ENCODE peak calls at places on chromosomes 7 and 10, in six cellular contexts. H, S, W, D, K and U are unnamed samples.

GRCh38 chr10:76302936-76303656 is 871.7 kb downstream of the LRMDA start:
- DNase-seq in S (no peak), K (no peak), W (no peak), H (no peak), D (no peak), U (no peak)

GRCh38 chr10:66307826-66308225 is 618.0 kb upstream of the LRRTM3 start:
- DNase-seq in K (no peak), H (no peak), S (no peak), D (no peak), W (no peak), U (no peak)

GRCh38 chr7:116441534-116441933 is 58.0 kb upstream of the CAV2 start:
- DNase-seq in W (no peak), H (no peak), D (no peak), S (no peak), K (no peak), U (no peak)

GRCh38 chr10:24556746-24557742 is 166.6 kb downstream of the ARHGAP21 start:
- DNase-seq in W (peak; percentile 58), H (peak; percentile 47), K (no peak), S (no peak), D (no peak), U (peak; percentile 9)

GRCh38 chr7:104552102-104552501 is 223.7 kb downstream of the LHFPL3 start:
- DNase-seq in D (peak; percentile 3), W (peak; percentile 30), H (no peak), S (peak; percentile 28), K (peak; percentile 15), U (no peak)

GRCh38 chr7:73429622-73430505 is 3.7 kb upstream of the FZD9 start:
- DNase-seq in K (no peak), H (no peak), W (no peak), D (no peak), S (no peak), U (no peak)

GRCh38 chr10:75048669-75049098 is 62.8 kb upstream of the SAMD8 start:
- DNase-seq in H (no peak), W (no peak), S (no peak), D (no peak), K (no peak), U (no peak)

GRCh38 chr10:88831709-88832108 is 19.9 kb downstream of the ANKRD22 start:
- DNase-seq in H (no peak), K (no peak), D (no peak), W (no peak), S (no peak), U (no peak)

GRCh38 chr7:134552105-134552504 is 3.2 kb downstream of the AKR1B15 start:
- DNase-seq in S (peak; percentile 45), K (no peak), D (no peak), H (no peak), W (no peak), U (no peak)

GRCh38 chr7:12322287-12322902 is 81.3 kb downstream of the VWDE start:
- DNase-seq in H (no peak), S (no peak), K (no peak), D (no peak), W (peak; percentile 14), U (no peak)

GRCh38 chr10:3704565-3705360 is 80.2 kb downstream of the KLF6 start:
- DNase-seq in D (no peak), S (no peak), H (no peak), W (no peak), K (no peak), U (no peak)

GRCh38 chr7:114085592-114086490 is 167.0 kb upstream of the PPP1R3A start:
- DNase-seq in K (peak; percentile 69), D (no peak), W (peak; percentile 81), S (peak; percentile 76), H (peak; percentile 77), U (peak; percentile 73)

GRCh38 chr7:22669692-22670421 is 57.1 kb upstream of the IL6 start:
- DNase-seq in W (no peak), D (no peak), S (no peak), K (no peak), H (no peak), U (no peak)

GRCh38 chr7:112654322-112655216 is 135.6 kb downstream of the TMEM168 start:
- DNase-seq in H (no peak), D (no peak), K (no peak), S (no peak), W (peak; percentile 36), U (no peak)

GRCh38 chr10:80202934-80203834 is 2.2 kb downstream of the ANXA11 start:
- DNase-seq in D (peak; percentile 60), H (peak; percentile 83), K (peak; percentile 71), S (peak; percentile 73), W (peak; percentile 94), U (peak; percentile 59)

GRCh38 chr7:80721880-80722595 is 83.6 kb downstream of the CD36 start:
- DNase-seq in K (no peak), D (peak; percentile 67), W (peak; percentile 82), H (peak; percentile 83), S (no peak), U (no peak)

GRCh38 chr7:42315631-42316030 is 78.6 kb upstream of the GLI3 start:
- DNase-seq in K (no peak), W (peak; percentile 86), S (no peak), H (no peak), D (no peak), U (no peak)

GRCh38 chr10:102455893-102456471 is 4.6 kb upstream of the C10orf95 start:
- DNase-seq in W (peak; percentile 87), S (no peak), H (no peak), D (peak; percentile 60), K (no peak), U (no peak)

GRCh38 chr10:122206471-122207065 is 64.5 kb upstream of the BTBD16 start:
- DNase-seq in W (peak; percentile 24), S (no peak), K (no peak), D (no peak), H (no peak), U (no peak)

GRCh38 chr10:97903128-97904025 is 53.7 kb downstream of the GOLGA7B start:
- DNase-seq in D (no peak), S (no peak), W (no peak), H (no peak), K (no peak), U (no peak)

GRCh38 chr10:301536-301935 is 166.3 kb downstream of the ZMYND11 start:
- DNase-seq in S (no peak), H (no peak), D (no peak), W (no peak), K (no peak), U (no peak)

GRCh38 chr7:150986099-150986512 is 4.7 kb upstream of the NOS3 start:
- DNase-seq in K (peak; percentile 66), D (no peak), W (peak; percentile 37), S (peak; percentile 58), H (peak; percentile 49), U (no peak)
- TF ChIP-seq CTCF in K (peak; percentile 78), D (peak; percentile 53), W (peak; percentile 89), S (peak; percentile 44), H (peak; percentile 68), U (peak; percentile 81)

DNA sequence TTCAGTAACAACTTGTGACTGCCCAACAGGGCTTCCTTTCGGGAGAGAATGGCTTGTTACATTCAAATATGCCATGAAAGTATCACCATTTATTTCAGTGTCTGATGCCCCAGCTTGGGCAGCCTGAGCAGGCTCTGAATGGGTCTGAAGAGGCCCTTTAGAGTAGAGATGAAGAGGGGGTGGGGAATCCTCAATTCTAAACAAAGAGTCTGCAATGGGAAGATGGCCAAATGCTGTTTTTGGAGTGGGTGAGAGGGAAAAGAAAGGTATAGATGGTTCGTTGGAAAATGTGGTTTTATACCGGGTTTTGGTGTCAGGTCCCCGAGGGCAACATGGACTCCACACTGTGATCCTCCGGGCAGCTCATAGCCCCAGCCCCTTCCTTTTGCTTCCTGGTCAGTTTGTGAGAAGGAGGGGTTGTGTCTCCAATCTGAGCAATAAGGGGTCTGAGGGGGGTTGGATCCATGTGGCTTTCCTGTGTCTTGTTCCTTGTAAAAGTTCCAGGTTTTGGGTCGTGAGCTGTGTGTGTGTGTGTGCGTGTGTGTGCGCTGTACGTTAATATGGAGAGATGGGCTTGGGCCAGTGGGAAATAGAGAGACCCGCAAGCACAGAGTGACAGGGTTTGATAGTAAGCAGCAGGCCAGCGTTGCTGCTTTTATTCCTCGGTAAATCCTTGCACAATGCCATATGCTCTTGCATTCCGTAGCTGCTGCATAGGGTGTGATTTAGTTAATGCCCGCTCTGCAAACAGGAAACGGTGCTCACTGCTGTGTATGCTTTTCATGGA is 108.3 kb downstream of the TCF7L2 start:
- DNase-seq in H (no peak), K (no peak), S (no peak), W (peak; percentile 58), D (no peak), U (no peak)
- H3K4me3 ChIP-seq in H (no peak overlapping the region), K (no peak overlapping the region), S (peak overlapping the region; percentile 2), W (no peak overlapping the region), D (no peak overlapping the region), U (no peak overlapping the region)

DNA sequence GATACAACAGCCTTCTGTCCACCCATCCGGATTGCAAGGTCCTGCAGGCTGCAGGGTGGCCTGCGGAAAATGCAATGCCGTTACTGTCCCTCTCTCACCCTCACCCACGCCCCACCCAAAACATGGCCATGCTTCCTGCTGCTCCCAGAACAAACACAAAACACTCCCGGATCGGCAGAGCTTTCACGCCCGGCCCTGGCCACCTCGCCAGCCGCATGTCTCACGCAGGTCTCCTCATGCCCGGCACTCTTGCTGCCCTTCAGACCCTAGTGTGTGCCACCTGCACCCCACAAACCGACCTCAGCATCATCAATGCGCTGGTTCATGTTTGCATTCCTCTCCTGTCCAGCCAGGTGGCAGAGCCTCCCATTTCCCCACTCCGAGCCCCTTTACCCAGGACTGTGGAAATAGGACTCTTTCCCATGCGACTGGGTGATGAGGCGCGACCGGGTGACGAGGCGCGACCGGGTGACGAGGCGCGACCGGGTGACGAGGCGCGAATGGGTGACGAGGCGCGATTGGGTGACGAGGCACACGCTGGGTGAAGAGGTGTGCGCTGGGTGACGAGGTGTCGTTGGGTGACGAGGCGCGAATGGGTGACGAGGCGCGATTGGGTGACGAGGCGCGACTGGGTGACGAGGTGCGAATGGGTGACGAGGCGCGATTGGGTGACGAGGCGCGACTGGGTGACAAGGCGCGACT is 8.9 kb upstream of the NOM1 start:
- DNase-seq in H (no peak), S (no peak), D (no peak), K (no peak), W (no peak), U (no peak)
- H3K27me3 ChIP-seq in H (peaks cover 6% of the 10 kb centered on the region), S (peaks cover 5% of the 10 kb centered on the region), D (peaks cover 4% of the 10 kb centered on the region), K (peaks cover 23% of the 10 kb centered on the region), W (peaks cover 17% of the 10 kb centered on the region), U (peaks cover 5% of the 10 kb centered on the region)

GRCh38 chr7:70766694-70767093 is 365.2 kb upstream of the GALNT17 start:
- DNase-seq in S (no peak), H (no peak), W (no peak), D (no peak), K (no peak), U (no peak)

GRCh38 chr7:70770154-70770553 is 361.8 kb upstream of the GALNT17 start:
- DNase-seq in D (no peak), K (no peak), W (no peak), H (no peak), S (no peak), U (no peak)

GRCh38 chr7:70775570-70776156 is 356.3 kb upstream of the GALNT17 start:
- DNase-seq in H (no peak), W (no peak), K (no peak), S (no peak), D (no peak), U (no peak)

GRCh38 chr7:70774895-70775527 is 356.9 kb upstream of the GALNT17 start:
- DNase-seq in H (no peak), S (no peak), W (no peak), K (no peak), D (no peak), U (no peak)

DNA sequence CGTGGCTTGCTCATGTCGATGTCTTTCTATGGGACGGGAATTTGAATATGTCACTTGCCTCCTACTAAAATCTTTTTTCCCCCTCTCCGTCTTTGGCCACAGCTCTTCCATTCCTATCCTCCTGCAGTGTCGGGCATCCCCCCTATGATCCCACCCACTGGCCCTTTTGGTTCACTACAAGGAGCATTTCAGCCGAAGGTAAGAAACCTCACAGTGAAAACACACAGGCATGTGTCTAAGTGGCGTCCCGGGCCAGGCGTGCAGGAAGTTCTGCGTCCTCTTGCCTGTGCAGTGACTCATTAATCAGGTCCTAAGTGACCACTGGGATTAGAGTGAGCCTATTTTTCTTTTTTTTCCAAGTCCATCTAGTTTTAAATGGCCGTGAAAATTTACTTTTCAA is 360.5 kb upstream of the GALNT17 start:
- DNase-seq in K (no peak), S (no peak), H (no peak), D (no peak), W (no peak), U (no peak)
- TF ChIP-seq CTCF in K (no peak), S (no peak), H (no peak), D (no peak), W (no peak), U (no peak)